ENCODE peak calls at places on chromosomes 2 and 18, in four cellular contexts. One of them, this sample, is unnamed.

GRCh38 chr18:4987452-4988405 is 209.3 kb downstream of the AKAIN1 start:
- DNase-seq in HepG2: no peak
- DNase-seq in WTC11: no peak
- DNase-seq in K562: no peak
- DNase-seq in this sample: no peak

GRCh38 chr2:130798472-130799221 is 38.1 kb upstream of the ARHGEF4 start:
- DNase-seq in HepG2: no peak
- DNase-seq in K562: no peak
- DNase-seq in WTC11: peak; percentile 65
- DNase-seq in this sample: peak; percentile 89

GRCh38 chr18:48904086-48904485 is 46.7 kb downstream of the SMAD7 start:
- DNase-seq in HepG2: no peak
- DNase-seq in K562: no peak
- DNase-seq in WTC11: no peak
- DNase-seq in this sample: no peak

GRCh38 chr2:124024491-124025348 is at the start of gene CNTNAP5:
- DNase-seq in HepG2: no peak
- DNase-seq in WTC11: peak; percentile 88
- DNase-seq in K562: peak; percentile 52
- DNase-seq in this sample: peak; percentile 89

GRCh38 chr2:174614261-174614660 is 16.7 kb upstream of the WIPF1 start:
- DNase-seq in K562: no peak
- DNase-seq in WTC11: no peak
- DNase-seq in HepG2: no peak
- DNase-seq in this sample: no peak

GRCh38 chr2:126385441-126385840 is 270.5 kb upstream of the GYPC start:
- DNase-seq in K562: no peak
- DNase-seq in HepG2: no peak
- DNase-seq in WTC11: no peak
- DNase-seq in this sample: no peak

GRCh38 chr2:240627736-240628506 is 2.6 kb downstream of the GPR35 start:
- DNase-seq in WTC11: no peak
- DNase-seq in K562: no peak
- DNase-seq in HepG2: no peak
- DNase-seq in this sample: peak; percentile 20

GRCh38 chr2:67645280-67646255 is 248.4 kb downstream of the ETAA1 start:
- DNase-seq in HepG2: no peak
- DNase-seq in K562: no peak
- DNase-seq in WTC11: no peak
- DNase-seq in this sample: no peak

GRCh38 chr2:95669441-95669994 is 77.7 kb downstream of the TRIM43 start:
- DNase-seq in WTC11: no peak
- DNase-seq in HepG2: no peak
- DNase-seq in K562: no peak
- DNase-seq in this sample: no peak

GRCh38 chr2:32666704-32667103 is 38.9 kb downstream of the TTC27 start:
- DNase-seq in HepG2: no peak
- DNase-seq in WTC11: no peak
- DNase-seq in K562: no peak
- DNase-seq in this sample: no peak

GRCh38 chr2:32668254-32668653 is 40.4 kb downstream of the TTC27 start:
- DNase-seq in WTC11: no peak
- DNase-seq in HepG2: no peak
- DNase-seq in K562: no peak
- DNase-seq in this sample: no peak

GRCh38 chr2:32663864-32664263 is 36.0 kb downstream of the TTC27 start:
- DNase-seq in HepG2: no peak
- DNase-seq in WTC11: no peak
- DNase-seq in K562: no peak
- DNase-seq in this sample: no peak
- TF ChIP-seq FOXJ3 in HepG2: no peak
- TF ChIP-seq FOXJ3 in WTC11: no peak
- TF ChIP-seq FOXJ3 in K562: no peak
- TF ChIP-seq FOXJ3 in this sample: no peak

GRCh38 chr18:50183556-50183955 is 11.4 kb downstream of the MYO5B start:
- DNase-seq in WTC11: no peak
- DNase-seq in K562: no peak
- DNase-seq in HepG2: peak; percentile 25
- DNase-seq in this sample: no peak
- TF ChIP-seq FOXJ3 in WTC11: no peak
- TF ChIP-seq FOXJ3 in K562: no peak
- TF ChIP-seq FOXJ3 in HepG2: no peak
- TF ChIP-seq FOXJ3 in this sample: no peak

GRCh38 chr18:60895181-60895580 is 438.0 kb upstream of the CDH20 start:
- DNase-seq in WTC11: no peak
- DNase-seq in K562: no peak
- DNase-seq in HepG2: no peak
- DNase-seq in this sample: no peak
- TF ChIP-seq FOXJ3 in WTC11: no peak
- TF ChIP-seq FOXJ3 in K562: no peak
- TF ChIP-seq FOXJ3 in HepG2: no peak
- TF ChIP-seq FOXJ3 in this sample: no peak

DNA sequence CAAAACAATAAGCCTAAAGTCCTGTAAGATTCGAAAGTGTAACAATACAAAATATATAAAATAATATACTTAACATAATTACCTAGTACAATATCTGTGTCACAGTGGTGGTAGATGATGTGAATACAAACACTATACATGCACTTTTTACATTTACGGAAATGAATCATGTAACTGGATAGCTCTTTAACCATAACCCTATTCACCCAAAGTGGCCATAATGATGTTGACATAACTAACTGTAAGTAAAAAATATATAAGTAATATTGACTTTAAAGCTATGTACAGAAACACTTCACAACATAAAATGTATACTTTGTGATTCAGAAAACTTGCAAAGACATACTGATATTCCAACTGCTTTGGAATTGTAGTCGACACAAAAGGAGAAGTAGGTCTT is 616.9 kb upstream of the SLC8A1 start:
- DNase-seq in WTC11: no peak
- DNase-seq in K562: no peak
- DNase-seq in HepG2: no peak
- DNase-seq in this sample: no peak
- TF ChIP-seq FOXJ3 in WTC11: no peak
- TF ChIP-seq FOXJ3 in K562: no peak
- TF ChIP-seq FOXJ3 in HepG2: no peak
- TF ChIP-seq FOXJ3 in this sample: no peak

GRCh38 chr2:168118733-168119518 is 128.5 kb downstream of the STK39 start:
- DNase-seq in K562: peak; percentile 36
- DNase-seq in WTC11: no peak
- DNase-seq in HepG2: peak; percentile 71
- DNase-seq in this sample: peak; percentile 17
- TF ChIP-seq FOXJ3 in K562: no peak
- TF ChIP-seq FOXJ3 in WTC11: no peak
- TF ChIP-seq FOXJ3 in HepG2: no peak
- TF ChIP-seq FOXJ3 in this sample: no peak

DNA sequence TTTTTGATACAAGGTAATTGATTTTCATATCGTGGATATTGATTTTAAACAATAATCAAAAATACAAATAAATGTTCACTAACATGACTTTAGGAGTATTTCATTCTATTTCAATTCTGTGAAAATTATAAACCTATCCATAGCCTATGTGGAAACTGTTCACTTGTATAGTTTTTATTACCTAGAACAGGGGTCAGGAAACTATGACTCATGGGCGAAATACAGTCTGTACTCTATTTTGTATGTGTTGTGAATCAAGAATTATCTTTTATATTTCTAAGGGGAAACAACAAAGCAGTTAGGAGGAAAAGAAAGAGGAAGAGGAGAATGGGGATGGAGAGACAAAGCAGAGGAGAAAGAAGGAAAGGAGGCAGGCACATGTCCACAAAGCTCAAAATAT is 181.7 kb upstream of the VRK2 start:
- DNase-seq in K562: no peak
- DNase-seq in HepG2: no peak
- DNase-seq in WTC11: no peak
- DNase-seq in this sample: no peak
- TF ChIP-seq FOXJ3 in K562: no peak
- TF ChIP-seq FOXJ3 in HepG2: no peak
- TF ChIP-seq FOXJ3 in WTC11: no peak
- TF ChIP-seq FOXJ3 in this sample: no peak

DNA sequence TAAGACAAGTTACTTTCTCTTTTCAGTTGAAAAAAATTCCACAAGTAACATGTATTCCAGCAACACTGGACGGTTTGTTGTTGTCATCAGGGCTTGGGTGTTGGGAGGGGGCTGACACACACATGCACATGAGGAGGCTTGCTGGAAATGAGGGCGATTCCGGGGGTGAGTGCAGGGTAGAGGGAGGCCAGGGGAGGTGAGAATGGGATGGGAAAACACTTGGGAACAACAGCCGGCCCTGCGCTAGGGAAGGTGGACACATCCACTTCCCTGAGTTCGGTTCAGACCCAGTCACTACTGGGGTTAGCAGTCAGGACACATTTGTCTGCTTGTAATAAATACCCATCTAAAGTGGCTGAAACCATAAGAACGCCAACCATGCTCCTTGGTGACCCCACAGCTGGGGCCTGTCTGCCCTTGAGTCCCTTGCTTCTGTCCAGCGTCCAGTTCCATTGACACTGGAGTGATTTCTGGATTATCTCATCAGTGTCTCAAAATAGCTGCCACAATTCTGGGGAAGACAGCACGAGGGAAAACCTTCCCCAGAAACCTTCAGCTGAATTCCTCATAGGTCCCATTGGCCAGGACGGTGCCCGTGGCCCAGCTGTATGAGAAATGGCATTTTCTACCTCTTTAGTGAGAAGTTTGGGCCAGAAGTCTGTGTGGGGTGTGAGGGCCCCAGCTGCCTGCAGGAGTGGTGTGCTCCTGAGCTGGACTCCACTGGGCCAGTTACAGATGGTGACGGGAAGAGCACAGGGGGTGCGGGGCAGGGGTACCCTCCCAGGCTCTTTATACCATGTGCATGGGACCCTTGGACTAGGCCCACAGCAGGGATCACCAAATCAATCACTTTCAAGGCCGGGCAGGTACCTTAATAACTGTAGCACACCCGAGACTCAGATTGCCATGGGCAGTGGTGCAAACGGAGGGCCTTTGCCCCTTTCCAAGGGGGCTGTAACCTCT is 141.6 kb upstream of the BCL2L11 start:
- DNase-seq in WTC11: no peak
- DNase-seq in K562: no peak
- DNase-seq in HepG2: no peak
- DNase-seq in this sample: no peak
- TF ChIP-seq FOXJ3 in WTC11: no peak
- TF ChIP-seq FOXJ3 in K562: no peak
- TF ChIP-seq FOXJ3 in HepG2: no peak
- TF ChIP-seq FOXJ3 in this sample: no peak

GRCh38 chr2:45494978-45495293 is 116.1 kb downstream of the SRBD1 start:
- DNase-seq in WTC11: no peak
- DNase-seq in HepG2: no peak
- DNase-seq in K562: no peak
- DNase-seq in this sample: no peak

GRCh38 chr2:45496869-45497268 is 114.2 kb downstream of the SRBD1 start:
- DNase-seq in K562: no peak
- DNase-seq in HepG2: no peak
- DNase-seq in WTC11: no peak
- DNase-seq in this sample: no peak

GRCh38 chr2:45498661-45499550 is 112.2 kb downstream of the SRBD1 start:
- DNase-seq in K562: no peak
- DNase-seq in HepG2: no peak
- DNase-seq in WTC11: no peak
- DNase-seq in this sample: no peak

GRCh38 chr2:45497355-45497754 is 113.7 kb downstream of the SRBD1 start:
- DNase-seq in K562: no peak
- DNase-seq in WTC11: no peak
- DNase-seq in HepG2: no peak
- DNase-seq in this sample: no peak

DNA sequence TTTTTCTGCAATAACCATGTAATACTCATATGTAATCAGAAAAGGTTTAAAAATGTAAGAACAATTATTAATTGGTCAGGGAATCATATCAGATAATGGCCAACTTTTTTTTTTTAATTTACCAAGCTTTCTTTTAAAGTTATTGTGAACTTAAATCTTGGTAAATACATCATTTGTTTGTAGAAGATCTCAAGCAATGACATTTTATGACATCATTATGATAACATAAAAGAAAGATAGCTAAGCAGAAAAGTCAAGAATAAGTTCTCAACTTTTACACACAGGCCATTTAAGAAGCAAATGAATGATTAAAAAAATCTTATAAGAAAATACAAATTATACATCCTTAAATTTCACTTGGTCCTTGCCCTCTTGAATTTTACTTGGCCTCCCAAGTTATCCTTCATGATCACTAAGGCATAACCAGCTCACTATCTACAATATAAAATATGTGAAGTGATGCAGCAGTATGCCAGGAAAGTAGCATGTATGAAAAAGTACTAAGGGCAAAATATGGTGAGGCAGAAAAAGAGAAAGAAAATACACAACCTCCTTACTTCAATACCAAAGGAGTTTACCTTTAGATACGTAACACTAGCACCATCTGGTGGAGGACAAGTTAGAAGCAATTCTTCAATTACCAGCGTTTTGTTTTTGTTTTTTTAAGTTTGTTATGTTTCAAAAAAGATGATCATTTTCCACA is 116.6 kb downstream of the SRBD1 start:
- DNase-seq in K562: peak; percentile 20
- DNase-seq in HepG2: peak; percentile 64
- DNase-seq in WTC11: no peak
- DNase-seq in this sample: peak; percentile 56
- TF ChIP-seq FOXJ3 in K562: no peak
- TF ChIP-seq FOXJ3 in HepG2: no peak
- TF ChIP-seq FOXJ3 in WTC11: no peak
- TF ChIP-seq FOXJ3 in this sample: no peak